ENCODE peak calls at places on chromosomes 12 and 14, in seven cellular contexts. D, Y, B, N, H, A and P are unnamed samples.

GRCh38 chr12:107500310-107500709 is 185.3 kb upstream of the PWP1 start:
- DNase-seq in D (no peak), Y (no peak), B (no peak), N (no peak), H (no peak), A (no peak), P (no peak)

GRCh38 chr14:49479432-49479831 is 106.7 kb downstream of the RPS29 start:
- DNase-seq in D (peak; percentile 9), Y (no peak), B (no peak), N (no peak), H (no peak), A (no peak), P (no peak)

GRCh38 chr14:89237923-89238529 is 179.0 kb downstream of the FOXN3 start:
- DNase-seq in D (peak; percentile 51), Y (no peak), B (no peak), N (no peak), H (no peak), A (no peak), P (peak; percentile 37)

GRCh38 chr12:79373896-79374499 is 316.8 kb downstream of the PAWR start:
- DNase-seq in D (peak; percentile 41), Y (no peak), B (peak; percentile 45), N (no peak), H (no peak), A (no peak), P (no peak)

GRCh38 chr14:51431033-51431709 is 191.1 kb downstream of the TMX1 start:
- DNase-seq in D (no peak), Y (no peak), B (no peak), N (no peak), H (no peak), A (no peak), P (no peak)

GRCh38 chr12:99722690-99723486 is 75.3 kb downstream of the GARIN6 start:
- DNase-seq in D (no peak), Y (peak; percentile 33), B (no peak), N (no peak), H (no peak), A (no peak), P (no peak)

GRCh38 chr12:15540469-15540872 is 218.2 kb downstream of the PTPRO start:
- DNase-seq in D (peak; percentile 57), Y (no peak), B (peak; percentile 5), N (no peak), H (no peak), A (no peak), P (peak; percentile 73)

GRCh38 chr12:1201886-1202285 is 210.9 kb downstream of the ERC1 start:
- DNase-seq in D (no peak), Y (no peak), B (no peak), N (no peak), H (no peak), A (no peak), P (no peak)

GRCh38 chr14:104297313-104297704 is 158.9 kb downstream of the KIF26A start:
- DNase-seq in D (no peak), Y (peak; percentile 9), B (no peak), N (no peak), H (no peak), A (no peak), P (no peak)

GRCh38 chr12:3326156-3326849 is 164.7 kb upstream of the PRMT8 start:
- DNase-seq in D (no peak), Y (no peak), B (no peak), N (no peak), H (no peak), A (no peak), P (no peak)

GRCh38 chr12:32457251-32458025 is 58.1 kb downstream of the FGD4 start:
- DNase-seq in D (peak; percentile 59), Y (no peak), B (no peak), N (no peak), H (no peak), A (no peak), P (no peak)

GRCh38 chr12:55658212-55658611 is 21.5 kb downstream of the OR10P1 start:
- DNase-seq in D (no peak), Y (no peak), B (no peak), N (no peak), H (no peak), A (no peak), P (no peak)

GRCh38 chr14:81829447-81829846 is 295.8 kb upstream of the SEL1L start:
- DNase-seq in D (no peak), Y (no peak), B (no peak), N (no peak), H (no peak), A (no peak), P (no peak)

GRCh38 chr12:108691995-108692808 is 39.1 kb downstream of the CORO1C start:
- DNase-seq in D (no peak), Y (peak; percentile 57), B (no peak), N (peak; percentile 56), H (peak; percentile 96), A (no peak), P (peak; percentile 28)

GRCh38 chr12:96195845-96196451 is 1.8 kb downstream of the ELK3 start:
- DNase-seq in D (peak; percentile 57), Y (no peak), B (peak; percentile 56), N (no peak), H (no peak), A (no peak), P (peak; percentile 3)

GRCh38 chr12:6229823-6230222 is 29.6 kb downstream of the CD9 start:
- DNase-seq in D (peak; percentile 97), Y (peak; percentile 73), B (no peak), N (peak; percentile 86), H (no peak), A (no peak), P (no peak)

GRCh38 chr14:106522990-106523389 is 996.6 kb downstream of the TMEM121 start:
- DNase-seq in D (no peak), Y (no peak), B (no peak), N (no peak), H (no peak), A (no peak), P (no peak)

GRCh38 chr12:42786400-42786799 is 196.9 kb upstream of the PRICKLE1 start:
- DNase-seq in D (no peak), Y (no peak), B (no peak), N (no peak), H (no peak), A (no peak), P (no peak)

GRCh38 chr14:95332641-95333040 is 12.9 kb upstream of the CLMN start:
- DNase-seq in D (no peak), Y (no peak), B (no peak), N (no peak), H (no peak), A (no peak), P (no peak)

GRCh38 chr12:82880442-82880901 is 193.8 kb downstream of the TMTC2 start:
- DNase-seq in D (peak; percentile 33), Y (no peak), B (no peak), N (no peak), H (no peak), A (no peak), P (no peak)

GRCh38 chr12:11836964-11837286 is 187.5 kb downstream of the ETV6 start:
- DNase-seq in D (no peak), Y (no peak), B (no peak), N (no peak), H (no peak), A (no peak), P (no peak)

GRCh38 chr12:29569392-29569791 is 71.9 kb upstream of the OVCH1 start:
- DNase-seq in D (peak; percentile 28), Y (no peak), B (no peak), N (no peak), H (no peak), A (no peak), P (no peak)

GRCh38 chr12:42638697-42639096 is 49.2 kb upstream of the PRICKLE1 start:
- DNase-seq in D (no peak), Y (no peak), B (no peak), N (no peak), H (no peak), A (no peak), P (no peak)

GRCh38 chr14:101857226-101857625 is 95.7 kb downstream of the PPP2R5C start:
- DNase-seq in D (no peak), Y (no peak), B (no peak), N (no peak), H (no peak), A (no peak), P (no peak)

GRCh38 chr12:2194571-2194970 is 141.8 kb downstream of the CACNA1C start:
- DNase-seq in D (no peak), Y (no peak), B (no peak), N (no peak), H (no peak), A (no peak), P (no peak)

GRCh38 chr12:4269279-4269991 is 4.1 kb upstream of the CCND2 start:
- DNase-seq in D (peak; percentile 71), Y (peak; percentile 90), B (no peak), N (peak; percentile 72), H (no peak), A (peak; percentile 90), P (peak; percentile 19)

GRCh38 chr12:56916996-56917333 is 17.2 kb downstream of the SDR9C7 start:
- DNase-seq in D (no peak), Y (no peak), B (no peak), N (no peak), H (no peak), A (no peak), P (no peak)

GRCh38 chr12:25734529-25735180 is 181.6 kb upstream of the LMNTD1 start:
- DNase-seq in D (no peak), Y (no peak), B (no peak), N (no peak), H (no peak), A (no peak), P (no peak)

GRCh38 chr12:56387152-56387551 is 24.5 kb upstream of the APOF start:
- DNase-seq in D (peak; percentile 28), Y (no peak), B (peak; percentile 26), N (no peak), H (no peak), A (no peak), P (no peak)

GRCh38 chr14:51317373-51317772 is 77.3 kb downstream of the TMX1 start:
- DNase-seq in D (no peak), Y (no peak), B (no peak), N (no peak), H (no peak), A (no peak), P (no peak)

GRCh38 chr12:39723831-39724230 is 104.2 kb upstream of the ABCD2 start:
- DNase-seq in D (peak; percentile 1), Y (peak; percentile 33), B (no peak), N (no peak), H (no peak), A (no peak), P (peak; percentile 0)